ENCODE peak calls at places on chromosomes 1 and 21, in nine cellular contexts. Q is A549, B is HCT116, D is endothelial cell of umbilical vein, F is GM12878, A is HepG2, T is K562, Y is H1, O is SK-N-SH. P is an unnamed sample.

GRCh38 chr21:42669069-42669468 is 15.6 kb downstream of the PDE9A start:
- DNase-seq in B (no peak), D (no peak), O (no peak), F (no peak), Y (no peak), A (peak), T (no peak), Q (no peak), P (no peak)

GRCh38 chr1:36321119-36321951 is 2.1 kb downstream of the EVA1B start:
- DNase-seq in F (no peak), O (peak), B (peak), D (no peak), T (peak), A (no peak), Q (no peak), Y (peak), P (peak)

GRCh38 chr1:43799656-43800629 is 92.6 kb downstream of the ST3GAL3 start:
- DNase-seq in B (no peak), O (no peak), Q (no peak), D (no peak), A (no peak), F (no peak), Y (no peak), T (peak), P (no peak)

GRCh38 chr1:29811727-29812396 is 575.5 kb downstream of the PTPRU start:
- DNase-seq in D (no peak), Q (no peak), B (no peak), T (no peak), F (no peak), A (no peak), O (no peak), Y (peak), P (no peak)

GRCh38 chr1:246122071-246122470 is 385.0 kb downstream of the SMYD3 start:
- DNase-seq in F (no peak), A (peak), Y (no peak), B (no peak), D (no peak), Q (no peak), O (no peak), T (no peak), P (no peak)

GRCh38 chr1:98034505-98034904 is 113.7 kb upstream of the DPYD start:
- DNase-seq in B (no peak), D (no peak), Q (no peak), A (no peak), T (no peak), O (no peak), F (no peak), Y (no peak), P (no peak)

GRCh38 chr1:174726167-174726879 is 273.4 kb upstream of the CACYBP start:
- DNase-seq in Q (peak), B (peak), O (no peak), T (peak), D (peak), A (peak), Y (no peak), F (no peak), P (peak)

GRCh38 chr21:33962290-33962689 is 46.7 kb upstream of the ATP5PO start:
- DNase-seq in O (no peak), A (no peak), B (no peak), T (no peak), Q (no peak), F (no peak), D (no peak), Y (no peak), P (no peak)

GRCh38 chr21:35206141-35207125 is 157.3 kb upstream of the RUNX1 start:
- DNase-seq in O (no peak), Q (no peak), Y (no peak), B (no peak), A (no peak), D (peak), F (no peak), T (peak), P (no peak)

GRCh38 chr1:209607102-209607794 is 23.7 kb downstream of the CAMK1G start:
- DNase-seq in D (no peak), O (no peak), Y (no peak), T (no peak), Q (peak), F (peak), B (no peak), A (no peak), P (no peak)

GRCh38 chr1:149977345-149977744 is 33.2 kb downstream of the OTUD7B start:
- DNase-seq in F (no peak), O (no peak), Q (no peak), T (no peak), A (no peak), B (no peak), Y (no peak), D (no peak), P (no peak)

GRCh38 chr1:154407866-154408777 is 3.0 kb downstream of the IL6R start:
- DNase-seq in F (no peak), A (peak), Q (no peak), O (no peak), D (no peak), T (no peak), Y (no peak), B (no peak), P (no peak)
- H3K4me3 ChIP-seq in F (peak), A (peak), Q (no peak), O (no peak), D (no peak), T (no peak), Y (no peak), B (no peak), P (peak)

GRCh38 chr1:119674835-119675289 is 26.8 kb upstream of the ZNF697 start:
- DNase-seq in T (peak), A (peak), B (peak), D (peak), O (no peak), Y (no peak), Q (no peak), F (no peak), P (peak)

GRCh38 chr1:119674110-119674509 is 26.0 kb upstream of the ZNF697 start:
- DNase-seq in T (no peak), D (peak), A (peak), O (no peak), Q (no peak), Y (no peak), B (no peak), F (no peak), P (no peak)

GRCh38 chr1:119673171-119673940 is 25.3 kb upstream of the ZNF697 start:
- DNase-seq in B (no peak), T (no peak), O (no peak), Y (no peak), F (no peak), A (peak), D (peak), Q (no peak), P (no peak)

GRCh38 chr1:119676571-119677206 is 28.6 kb upstream of the ZNF697 start:
- DNase-seq in D (no peak), O (no peak), A (no peak), Q (no peak), T (no peak), F (no peak), B (no peak), Y (no peak), P (peak)

DNA sequence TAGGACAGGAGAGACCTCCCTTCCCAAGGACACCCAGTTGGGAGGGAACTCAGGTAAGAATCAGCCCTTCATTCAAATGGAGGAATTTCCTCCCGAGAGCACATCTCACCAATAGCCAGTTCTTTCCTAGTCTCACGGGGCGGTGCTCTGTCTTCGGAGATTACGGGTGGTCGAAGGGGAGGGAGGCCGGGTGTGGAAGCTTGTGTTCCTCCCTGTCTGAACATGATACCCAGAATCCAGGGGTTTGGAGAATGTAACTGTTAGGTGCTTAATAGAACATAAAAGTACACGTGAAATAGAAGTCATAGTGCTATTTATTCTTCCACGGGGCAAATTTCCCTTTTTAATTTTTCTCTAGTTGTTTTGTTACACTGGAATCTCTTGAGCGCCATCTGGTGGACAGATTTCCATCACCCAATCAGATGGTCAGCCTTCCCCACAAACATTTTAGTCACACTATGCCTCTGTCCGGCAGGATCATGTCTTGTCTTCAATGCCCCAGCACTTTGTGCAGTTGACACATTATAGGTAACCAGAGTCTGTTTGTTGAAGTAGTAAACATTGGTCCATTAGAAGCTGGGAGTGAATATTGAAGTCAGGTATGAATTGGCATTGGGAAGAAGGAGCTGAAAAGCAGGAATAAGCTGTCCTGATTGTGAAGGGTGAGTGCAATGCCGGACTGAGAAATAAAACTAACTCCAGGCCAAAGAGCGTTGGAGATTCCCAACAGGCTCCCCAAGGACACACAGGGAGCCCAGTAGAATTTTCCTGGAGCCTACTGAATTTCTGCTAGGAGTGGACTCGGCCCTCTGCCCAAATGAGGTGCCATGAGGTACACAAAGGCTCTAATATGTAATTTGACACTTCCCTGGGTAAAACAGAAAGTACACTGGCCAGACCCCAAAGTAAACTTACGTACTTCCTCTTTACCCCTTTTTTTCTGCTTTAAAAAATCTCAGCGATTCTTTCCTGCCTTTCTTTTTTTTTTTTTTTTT is 27.6 kb upstream of the ZNF697 start:
- DNase-seq in O (peak), A (peak), B (peak), T (peak), Q (peak), Y (peak), F (peak), D (peak), P (peak)
- TF ChIP-seq CTCF in O (peak), A (peak), B (peak), T (peak), Q (peak), Y (peak), F (peak), D (peak), P (peak)

DNA sequence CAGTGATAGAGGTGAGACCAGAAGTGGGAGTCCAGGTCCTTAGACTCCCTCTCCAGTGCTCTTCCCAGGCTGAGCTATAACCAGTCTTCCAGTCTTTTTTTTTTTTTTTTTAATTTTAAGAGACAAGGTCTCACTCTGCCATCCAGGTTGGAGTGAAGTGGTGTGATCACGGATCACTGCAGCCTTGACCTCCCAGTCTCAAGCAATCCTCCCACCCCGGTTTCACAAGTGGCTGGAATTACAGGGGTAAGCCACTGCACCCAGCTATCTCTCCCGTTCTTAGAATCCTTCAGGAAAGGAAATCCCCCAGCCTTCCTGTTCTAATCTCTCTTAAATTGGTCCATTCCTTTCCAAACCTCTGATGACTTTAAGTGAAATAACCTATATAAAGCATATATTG is 9.7 kb downstream of the PIK3C2B start:
- DNase-seq in O (no peak), Y (no peak), A (no peak), B (no peak), F (no peak), Q (no peak), T (no peak), D (no peak), P (no peak)
- TF ChIP-seq MAX in O (no peak), Y (no peak), A (no peak), B (no peak), F (no peak), Q (no peak), T (no peak), D (no peak), P (no peak)

GRCh38 chr1:93613895-93614294 is 67.7 kb downstream of the BCAR3 start:
- DNase-seq in A (no peak), B (no peak), Y (no peak), Q (no peak), D (no peak), T (no peak), O (no peak), F (no peak), P (no peak)
- H3K4me3 ChIP-seq in A (no peak), B (no peak), Y (no peak), Q (no peak), D (no peak), T (no peak), O (peak), F (no peak), P (no peak)

GRCh38 chr1:7261490-7261889 is 476.2 kb downstream of the CAMTA1 start:
- DNase-seq in Q (no peak), F (no peak), A (no peak), Y (no peak), O (no peak), D (no peak), B (no peak), T (no peak), P (no peak)
- TF ChIP-seq CTCF in Q (no peak), F (no peak), A (no peak), Y (peak), O (no peak), D (no peak), B (no peak), T (no peak), P (no peak)

DNA sequence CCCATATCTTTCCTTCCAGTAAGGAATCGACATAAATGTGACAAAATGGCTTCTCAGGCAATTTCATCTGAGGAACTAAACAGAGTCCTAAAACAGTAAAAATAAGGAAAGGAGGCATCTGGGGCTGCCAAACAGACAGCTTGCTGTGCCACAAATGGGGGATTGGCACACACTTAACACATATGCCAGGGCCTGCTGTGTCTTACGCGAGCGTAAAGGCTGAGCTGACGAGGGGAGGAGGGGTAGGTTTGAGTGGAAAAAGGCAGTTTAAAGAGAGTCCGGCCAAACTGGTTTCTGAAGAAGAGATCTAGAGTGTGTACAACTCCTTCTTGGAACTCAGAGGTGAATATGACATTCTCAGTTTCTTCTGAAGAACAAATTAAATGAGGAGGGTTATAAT is 244.1 kb upstream of the MAP1LC3C start:
- DNase-seq in T (no peak), Q (no peak), D (no peak), Y (no peak), O (no peak), B (no peak), F (no peak), A (no peak), P (no peak)
- TF ChIP-seq MAX in T (no peak), Q (no peak), D (no peak), Y (no peak), O (no peak), B (no peak), F (no peak), A (no peak), P (no peak)

GRCh38 chr1:156196445-156196844 is 2.5 kb downstream of the SLC25A44 start:
- DNase-seq in A (no peak), F (no peak), Y (no peak), T (no peak), O (no peak), B (no peak), Q (no peak), D (no peak), P (no peak)
- H3K4me3 ChIP-seq in A (no peak), F (peak), Y (no peak), T (no peak), O (no peak), B (no peak), Q (no peak), D (no peak), P (no peak)

GRCh38 chr21:23740463-23740862 is 1866.8 kb downstream of the MRPL39 start:
- DNase-seq in B (no peak), O (peak), A (no peak), T (no peak), D (no peak), F (no peak), Q (no peak), Y (no peak), P (no peak)
- TF ChIP-seq CTCF in B (no peak), O (no peak), A (no peak), T (no peak), D (no peak), F (no peak), Q (no peak), Y (peak), P (no peak)

P was measured in NB4.